ENCODE peak calls at places on chromosome 1, in six cellular contexts. One of them, this sample, is unnamed.

GRCh38 chr1:235867903-235868469 is 1.3 kb upstream of the LYST start:
- DNase-seq in psoas muscle: no peak
- DNase-seq in kidney epithelial cell: no peak
- DNase-seq in CD8-positive, alpha-beta T cell: no peak
- DNase-seq in GM10248: peak
- DNase-seq in fibroblast of pulmonary artery: no peak
- DNase-seq in this sample: no peak

GRCh38 chr1:39943471-39944290 is 11.3 kb upstream of the MFSD2A start:
- DNase-seq in psoas muscle: no peak
- DNase-seq in kidney epithelial cell: no peak
- DNase-seq in CD8-positive, alpha-beta T cell: no peak
- DNase-seq in GM10248: no peak
- DNase-seq in fibroblast of pulmonary artery: no peak
- DNase-seq in this sample: no peak

GRCh38 chr1:159923203-159924024 is 1.9 kb downstream of the TAGLN2 start:
- DNase-seq in psoas muscle: peak
- DNase-seq in kidney epithelial cell: peak
- DNase-seq in CD8-positive, alpha-beta T cell: peak
- DNase-seq in GM10248: peak
- DNase-seq in fibroblast of pulmonary artery: peak
- DNase-seq in this sample: no peak

GRCh38 chr1:53605181-53605580 is 133.8 kb downstream of the GLIS1 start:
- DNase-seq in psoas muscle: no peak
- DNase-seq in kidney epithelial cell: no peak
- DNase-seq in CD8-positive, alpha-beta T cell: no peak
- DNase-seq in GM10248: no peak
- DNase-seq in fibroblast of pulmonary artery: no peak
- DNase-seq in this sample: no peak

GRCh38 chr1:210571356-210572334 is 242.9 kb downstream of the HHAT start:
- DNase-seq in psoas muscle: no peak
- DNase-seq in kidney epithelial cell: no peak
- DNase-seq in CD8-positive, alpha-beta T cell: no peak
- DNase-seq in GM10248: no peak
- DNase-seq in fibroblast of pulmonary artery: no peak
- DNase-seq in this sample: no peak

GRCh38 chr1:26949926-26950319 is 10.3 kb downstream of the KDF1 start:
- DNase-seq in psoas muscle: no peak
- DNase-seq in kidney epithelial cell: no peak
- DNase-seq in CD8-positive, alpha-beta T cell: no peak
- DNase-seq in GM10248: no peak
- DNase-seq in fibroblast of pulmonary artery: no peak
- DNase-seq in this sample: no peak

GRCh38 chr1:61434276-61434675 is 290.7 kb downstream of the TM2D1 start:
- DNase-seq in psoas muscle: no peak
- DNase-seq in kidney epithelial cell: peak
- DNase-seq in CD8-positive, alpha-beta T cell: no peak
- DNase-seq in GM10248: no peak
- DNase-seq in fibroblast of pulmonary artery: no peak
- DNase-seq in this sample: no peak

GRCh38 chr1:33328817-33329216 is 7.9 kb upstream of the A3GALT2 start:
- DNase-seq in psoas muscle: no peak
- DNase-seq in kidney epithelial cell: no peak
- DNase-seq in CD8-positive, alpha-beta T cell: no peak
- DNase-seq in GM10248: no peak
- DNase-seq in fibroblast of pulmonary artery: no peak
- DNase-seq in this sample: no peak

GRCh38 chr1:2534775-2535387 is 4.8 kb upstream of the HES5 start:
- DNase-seq in psoas muscle: no peak
- DNase-seq in kidney epithelial cell: peak
- DNase-seq in CD8-positive, alpha-beta T cell: no peak
- DNase-seq in GM10248: no peak
- DNase-seq in fibroblast of pulmonary artery: peak
- DNase-seq in this sample: no peak

DNA sequence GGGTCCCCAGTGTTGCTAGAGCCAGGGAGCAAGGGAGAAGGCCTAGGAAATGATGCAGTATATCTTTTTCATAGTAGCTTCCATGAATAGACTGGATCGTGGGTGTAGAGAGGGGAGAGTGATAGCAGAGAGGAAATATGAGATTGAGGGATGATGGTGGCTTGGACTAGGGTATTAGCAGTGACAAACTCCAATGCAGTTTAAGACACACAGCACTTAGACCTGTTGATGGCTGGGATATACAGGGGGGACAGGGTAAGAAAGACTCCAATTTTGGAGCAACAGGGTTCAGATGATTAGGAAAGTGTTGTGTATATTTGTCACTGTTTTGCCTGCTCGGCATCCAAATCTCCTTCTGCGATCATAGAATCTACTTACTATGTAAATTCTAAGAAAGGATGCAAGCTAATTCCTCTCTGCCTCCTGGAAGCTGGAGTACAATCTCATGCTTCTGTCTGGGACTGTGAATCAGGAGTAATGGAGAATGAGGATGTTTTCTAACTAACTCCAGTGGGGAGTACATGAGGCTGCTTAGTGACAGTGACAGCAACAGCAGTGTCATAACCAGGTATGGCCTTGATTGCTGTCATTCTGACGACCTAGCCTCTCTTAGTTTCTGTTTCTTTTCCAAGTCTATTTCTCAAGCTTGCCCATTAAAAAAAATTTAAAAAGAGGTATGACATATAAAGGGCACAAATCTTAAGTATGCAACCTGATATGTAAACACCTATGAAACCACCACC is 47.5 kb downstream of the SYDE2 start:
- DNase-seq in psoas muscle: no peak
- DNase-seq in kidney epithelial cell: no peak
- DNase-seq in CD8-positive, alpha-beta T cell: no peak
- DNase-seq in GM10248: peak
- DNase-seq in fibroblast of pulmonary artery: no peak
- DNase-seq in this sample: no peak
- TF ChIP-seq CTCF in psoas muscle: no peak
- TF ChIP-seq CTCF in kidney epithelial cell: no peak
- TF ChIP-seq CTCF in CD8-positive, alpha-beta T cell: no peak
- TF ChIP-seq CTCF in GM10248: no peak
- TF ChIP-seq CTCF in fibroblast of pulmonary artery: no peak
- TF ChIP-seq CTCF in this sample: no peak

GRCh38 chr1:35565742-35566133 is 7.4 kb upstream of the TFAP2E start:
- DNase-seq in psoas muscle: no peak
- DNase-seq in kidney epithelial cell: no peak
- DNase-seq in CD8-positive, alpha-beta T cell: no peak
- DNase-seq in GM10248: no peak
- DNase-seq in fibroblast of pulmonary artery: no peak
- DNase-seq in this sample: no peak

GRCh38 chr1:35567947-35568558 is 5.1 kb upstream of the TFAP2E start:
- DNase-seq in psoas muscle: no peak
- DNase-seq in kidney epithelial cell: no peak
- DNase-seq in CD8-positive, alpha-beta T cell: no peak
- DNase-seq in GM10248: no peak
- DNase-seq in fibroblast of pulmonary artery: no peak
- DNase-seq in this sample: no peak

GRCh38 chr1:35563166-35563565 is 5.6 kb downstream of the NCDN start:
- DNase-seq in psoas muscle: no peak
- DNase-seq in kidney epithelial cell: no peak
- DNase-seq in CD8-positive, alpha-beta T cell: no peak
- DNase-seq in GM10248: no peak
- DNase-seq in fibroblast of pulmonary artery: no peak
- DNase-seq in this sample: no peak

GRCh38 chr1:35564037-35564883 is 6.7 kb downstream of the NCDN start:
- DNase-seq in psoas muscle: peak
- DNase-seq in kidney epithelial cell: no peak
- DNase-seq in CD8-positive, alpha-beta T cell: peak
- DNase-seq in GM10248: peak
- DNase-seq in fibroblast of pulmonary artery: peak
- DNase-seq in this sample: peak

GRCh38 chr1:35564884-35565741 is 7.5 kb downstream of the NCDN start:
- DNase-seq in psoas muscle: no peak
- DNase-seq in kidney epithelial cell: no peak
- DNase-seq in CD8-positive, alpha-beta T cell: no peak
- DNase-seq in GM10248: no peak
- DNase-seq in fibroblast of pulmonary artery: no peak
- DNase-seq in this sample: no peak
- TF ChIP-seq CTCF in psoas muscle: no peak
- TF ChIP-seq CTCF in kidney epithelial cell: no peak
- TF ChIP-seq CTCF in CD8-positive, alpha-beta T cell: no peak
- TF ChIP-seq CTCF in GM10248: no peak
- TF ChIP-seq CTCF in fibroblast of pulmonary artery: no peak
- TF ChIP-seq CTCF in this sample: peak

GRCh38 chr1:225480825-225481434 is 53.1 kb upstream of the LBR start:
- DNase-seq in psoas muscle: no peak
- DNase-seq in kidney epithelial cell: no peak
- DNase-seq in CD8-positive, alpha-beta T cell: no peak
- DNase-seq in GM10248: peak
- DNase-seq in fibroblast of pulmonary artery: no peak
- DNase-seq in this sample: peak

GRCh38 chr1:225481738-225482137 is 53.9 kb upstream of the LBR start:
- DNase-seq in psoas muscle: no peak
- DNase-seq in kidney epithelial cell: no peak
- DNase-seq in CD8-positive, alpha-beta T cell: no peak
- DNase-seq in GM10248: peak
- DNase-seq in fibroblast of pulmonary artery: no peak
- DNase-seq in this sample: no peak

GRCh38 chr1:225483818-225484656 is 56.2 kb upstream of the LBR start:
- DNase-seq in psoas muscle: no peak
- DNase-seq in kidney epithelial cell: no peak
- DNase-seq in CD8-positive, alpha-beta T cell: no peak
- DNase-seq in GM10248: no peak
- DNase-seq in fibroblast of pulmonary artery: no peak
- DNase-seq in this sample: no peak

GRCh38 chr1:225479996-225480720 is 52.3 kb upstream of the LBR start:
- DNase-seq in psoas muscle: no peak
- DNase-seq in kidney epithelial cell: no peak
- DNase-seq in CD8-positive, alpha-beta T cell: no peak
- DNase-seq in GM10248: peak
- DNase-seq in fibroblast of pulmonary artery: no peak
- DNase-seq in this sample: no peak

DNA sequence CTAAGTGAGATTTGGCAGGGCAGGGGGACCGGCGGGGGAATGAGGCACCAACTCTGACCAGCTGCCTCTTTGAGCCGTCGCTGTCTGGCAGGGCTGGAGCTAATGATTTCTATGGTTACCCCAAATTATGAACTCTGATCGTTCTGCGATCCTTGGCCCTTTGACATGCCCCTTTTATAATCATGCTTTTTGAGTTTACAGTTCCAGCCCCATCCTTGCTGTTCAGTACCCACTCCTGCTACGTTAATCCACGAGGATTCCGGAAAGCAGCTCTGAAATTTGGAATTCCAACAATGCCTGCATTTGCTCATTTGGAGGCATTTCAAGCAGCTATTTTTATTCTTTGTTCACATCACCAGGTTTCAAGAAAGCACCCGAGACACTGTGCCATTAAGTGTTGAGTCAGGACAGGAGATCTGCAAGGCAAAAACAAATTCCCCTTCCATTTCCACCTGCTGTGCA is 54.7 kb upstream of the LBR start:
- DNase-seq in psoas muscle: no peak
- DNase-seq in kidney epithelial cell: no peak
- DNase-seq in CD8-positive, alpha-beta T cell: no peak
- DNase-seq in GM10248: peak
- DNase-seq in fibroblast of pulmonary artery: peak
- DNase-seq in this sample: no peak
- TF ChIP-seq CTCF in psoas muscle: no peak
- TF ChIP-seq CTCF in kidney epithelial cell: no peak
- TF ChIP-seq CTCF in CD8-positive, alpha-beta T cell: no peak
- TF ChIP-seq CTCF in GM10248: no peak
- TF ChIP-seq CTCF in fibroblast of pulmonary artery: no peak
- TF ChIP-seq CTCF in this sample: no peak

DNA sequence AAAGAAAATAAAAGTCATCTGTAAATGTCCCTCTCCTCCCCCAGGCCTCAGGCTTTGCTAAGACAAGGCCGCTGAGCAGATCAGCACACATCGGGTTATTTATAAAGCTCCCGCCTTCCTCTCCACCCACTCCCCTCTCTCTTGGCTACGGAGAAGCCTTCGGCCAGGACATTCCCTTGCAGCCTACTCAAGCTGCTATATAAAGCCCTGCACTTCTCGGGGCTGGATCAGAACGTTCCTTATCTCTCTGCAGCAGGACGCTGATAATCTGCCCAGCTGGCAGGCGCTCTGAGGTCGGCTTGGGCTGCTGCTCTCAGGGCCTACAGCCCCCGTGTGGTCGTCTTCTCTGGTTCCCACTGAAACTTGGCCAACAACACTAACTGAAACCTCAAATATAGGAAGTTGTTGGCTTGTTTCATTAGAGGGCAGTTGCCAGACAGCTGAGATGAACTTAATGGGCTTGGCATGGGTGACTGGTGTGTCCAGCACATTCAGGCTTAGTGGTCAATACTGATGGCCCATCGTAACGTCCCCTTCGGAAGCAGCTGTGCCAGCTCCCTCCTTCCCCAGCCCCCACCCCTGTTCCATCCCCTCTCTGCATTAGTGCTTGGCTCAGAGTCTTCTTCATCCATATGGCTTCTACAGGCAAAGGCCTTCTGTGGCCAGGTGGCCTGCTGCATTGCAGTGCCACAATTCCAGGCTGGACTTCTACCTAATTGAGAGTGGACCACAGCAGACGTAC is 64.6 kb downstream of the IER5 start:
- DNase-seq in psoas muscle: peak
- DNase-seq in kidney epithelial cell: no peak
- DNase-seq in CD8-positive, alpha-beta T cell: no peak
- DNase-seq in GM10248: peak
- DNase-seq in fibroblast of pulmonary artery: peak
- DNase-seq in this sample: no peak
- TF ChIP-seq CTCF in psoas muscle: peak
- TF ChIP-seq CTCF in kidney epithelial cell: no peak
- TF ChIP-seq CTCF in CD8-positive, alpha-beta T cell: no peak
- TF ChIP-seq CTCF in GM10248: peak
- TF ChIP-seq CTCF in fibroblast of pulmonary artery: peak
- TF ChIP-seq CTCF in this sample: peak

GRCh38 chr1:86419277-86419903 is 4.6 kb upstream of the CLCA2 start:
- DNase-seq in psoas muscle: no peak
- DNase-seq in kidney epithelial cell: no peak
- DNase-seq in CD8-positive, alpha-beta T cell: peak
- DNase-seq in GM10248: peak
- DNase-seq in fibroblast of pulmonary artery: peak
- DNase-seq in this sample: no peak
- TF ChIP-seq CTCF in psoas muscle: no peak
- TF ChIP-seq CTCF in kidney epithelial cell: peak
- TF ChIP-seq CTCF in CD8-positive, alpha-beta T cell: peak
- TF ChIP-seq CTCF in GM10248: peak
- TF ChIP-seq CTCF in fibroblast of pulmonary artery: peak
- TF ChIP-seq CTCF in this sample: peak